ENCODE peak calls at places on chromosome 22, in four cellular contexts. M is mucosa of descending colon, K is adrenal gland, W is body of pancreas. C is an unnamed sample. For H3K4me1, the result is how much of the 10 kb centered on the place peaks cover.

GRCh38 chr22:27223317-27224177 is 566.2 kb downstream of the MIAT start:
- DNase-seq in K (no peak), M (no peak), W (no peak), C (no peak)

GRCh38 chr22:23831781-23832180 is 7.0 kb downstream of the DERL3 start:
- DNase-seq in W (no peak), K (no peak), M (peak), C (peak)

GRCh38 chr22:31730344-31730711 is 19.6 kb downstream of the PRR14L start:
- DNase-seq in W (no peak), K (no peak), M (no peak), C (no peak)

GRCh38 chr22:30433773-30434172 is 8.2 kb downstream of the MTFP1 start:
- DNase-seq in K (no peak), M (no peak), W (no peak), C (no peak)

GRCh38 chr22:38490915-38491314 is 15.2 kb downstream of the DDX17 start:
- DNase-seq in W (peak), M (peak), K (peak), C (no peak)

GRCh38 chr22:23402275-23403151 is 177.6 kb downstream of the IGLL1 start:
- DNase-seq in M (peak), W (peak), K (peak), C (peak)

GRCh38 chr22:23685205-23685784 is 5.5 kb upstream of the RGL4 start:
- DNase-seq in M (no peak), W (no peak), K (no peak), C (peak)

GRCh38 chr22:32354360-32355351 is 3.0 kb upstream of the RFPL3 start:
- DNase-seq in W (no peak), M (no peak), K (no peak), C (no peak)

GRCh38 chr22:28231423-28231822 is 312.4 kb upstream of the PITPNB start:
- DNase-seq in W (no peak), K (no peak), M (no peak), C (no peak)

GRCh38 chr22:20495861-20496681 is 476 bp upstream of the KLHL22 start:
- DNase-seq in M (peak), K (peak), W (peak), C (peak)

GRCh38 chr22:48675141-48675827 is 1152.4 kb downstream of the BRD1 start:
- DNase-seq in M (no peak), W (no peak), K (no peak), C (peak)

GRCh38 chr22:38108561-38109319 is 1.7 kb downstream of the BAIAP2L2 start:
- DNase-seq in M (peak), W (peak), K (no peak), C (no peak)

DNA sequence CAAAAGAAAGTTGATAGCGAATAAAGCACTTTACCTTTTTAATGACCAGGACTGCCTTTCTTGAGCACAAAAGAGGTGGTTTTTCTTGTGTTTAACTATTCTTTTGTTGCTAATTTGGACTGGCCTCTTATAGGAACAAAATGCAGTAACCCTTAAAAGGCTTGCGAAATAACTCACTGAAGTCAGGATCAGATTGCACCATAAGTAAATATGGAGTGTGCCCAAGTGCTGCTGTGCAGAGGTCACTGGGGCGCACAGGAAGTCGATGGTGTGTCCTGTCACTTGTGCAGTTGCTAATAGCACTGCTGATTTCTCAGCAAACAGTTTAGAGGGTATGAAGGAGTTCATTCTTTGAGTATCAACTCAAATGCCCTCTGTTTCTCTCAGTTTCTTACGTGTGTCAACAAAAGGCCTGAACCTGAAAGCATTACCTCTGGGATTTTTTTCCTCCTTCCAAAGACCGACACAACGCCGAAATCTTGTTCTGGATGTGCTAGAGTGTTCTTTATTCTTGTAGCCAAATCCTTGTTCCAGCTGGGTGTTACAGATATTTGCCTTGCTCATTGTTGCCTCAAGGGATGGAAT is 71.3 kb downstream of the ATXN10 start:
- DNase-seq in M (no peak), W (peak), K (peak), C (no peak)
- H3K4me3 ChIP-seq in M (no peak), W (no peak), K (no peak), C (no peak)

GRCh38 chr22:24981066-24981465 is 28.6 kb downstream of the KIAA1671 start:
- DNase-seq in K (no peak), M (no peak), W (no peak), C (no peak)
- H3K4me1 ChIP-seq in K (half or more), M (under half), W (under half), C (under half)

GRCh38 chr22:40043793-40044101 is 49.0 kb downstream of the FAM83F start:
- DNase-seq in M (no peak), K (no peak), W (no peak), C (no peak)
- H3K4me3 ChIP-seq in M (peak), K (peak), W (no peak), C (peak)

DNA sequence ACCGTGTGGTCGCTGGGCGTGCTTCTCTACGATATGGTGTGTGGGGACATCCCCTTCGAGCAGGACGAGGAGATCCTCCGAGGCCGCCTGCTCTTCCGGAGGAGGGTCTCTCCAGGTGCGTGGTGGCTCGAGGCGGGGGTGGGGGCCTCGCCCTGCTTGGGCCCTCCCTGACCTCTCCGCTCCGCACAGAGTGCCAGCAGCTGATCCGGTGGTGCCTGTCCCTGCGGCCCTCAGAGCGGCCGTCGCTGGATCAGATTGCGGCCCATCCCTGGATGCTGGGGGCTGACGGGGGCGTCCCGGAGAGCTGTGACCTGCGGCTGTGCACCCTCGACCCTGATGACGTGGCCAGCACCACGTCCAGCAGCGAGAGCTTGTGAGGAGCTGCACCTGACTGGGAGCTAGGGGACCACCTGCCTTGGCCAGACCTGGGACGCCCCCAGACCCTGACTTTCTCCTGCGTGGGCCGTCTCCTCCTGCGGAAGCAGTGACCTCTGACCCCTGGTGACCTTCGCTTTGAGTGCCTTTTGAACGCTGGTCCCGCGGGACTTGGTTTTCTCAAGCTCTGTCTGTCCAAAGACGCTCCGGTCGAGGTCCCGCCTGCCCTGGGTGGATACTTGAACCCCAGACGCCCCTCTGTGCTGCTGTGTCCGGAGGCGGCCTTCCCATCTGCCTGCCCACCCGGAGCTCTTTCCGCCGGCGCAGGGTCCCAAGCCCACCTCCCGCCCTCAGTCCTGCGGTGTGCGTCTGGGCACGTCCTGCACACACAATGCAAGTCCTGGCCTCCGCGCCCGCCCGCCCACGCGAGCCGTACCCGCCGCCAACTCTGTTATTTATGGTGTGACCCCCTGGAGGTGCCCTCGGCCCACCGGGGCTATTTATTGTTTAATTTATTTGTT is 2.4 kb downstream of the PIM3 start:
- DNase-seq in K (peak), W (peak), M (peak), C (peak)
- H3K4me1 ChIP-seq in K (half or more), W (half or more), M (under half), C (half or more)

GRCh38 chr22:50535113-50535512 is 5.3 kb upstream of the TYMP start:
- DNase-seq in M (peak), W (no peak), K (no peak), C (no peak)

GRCh38 chr22:50530857-50531545 is 1.2 kb upstream of the TYMP start:
- DNase-seq in W (peak), M (peak), K (peak), C (peak)

GRCh38 chr22:50531546-50532352 is 1.9 kb upstream of the TYMP start:
- DNase-seq in W (peak), M (peak), K (peak), C (peak)

GRCh38 chr22:50532353-50532700 is 2.5 kb upstream of the TYMP start:
- DNase-seq in W (no peak), M (no peak), K (no peak), C (peak)

GRCh38 chr22:50532824-50533344 is 3.1 kb upstream of the TYMP start:
- DNase-seq in K (no peak), M (peak), W (no peak), C (peak)
- H3K4me3 ChIP-seq in K (no peak), M (no peak), W (no peak), C (no peak)

C was measured in heart left ventricle.